ENCODE peak calls at places on chromosomes 13 and 19, in nine cellular contexts. F is activated CD8-positive, alpha-beta memory T cell treated with anti-CD3 and anti-CD28 coated beads for 1 hour; N is stimulated activated CD4-positive, alpha-beta T cell treated with anti-CD3 and anti-CD28 coated beads, Interleukin-4, amount 100 ng/mL, for 1 hour; L is effector CD4-positive, alpha-beta T cell; P is EH; W is AG10803; Z is cardiac muscle cell; I is substantia nigra; B is thyroid gland. J is an unnamed sample.

GRCh38 chr19:45842198-45842597 is 20.7 kb downstream of the SYMPK start:
- DNase-seq in P (no peak), B (no peak), N (no peak), F (no peak), Z (no peak), L (no peak), W (no peak), I (no peak), J (no peak)

GRCh38 chr19:18500376-18500775 is 21.5 kb downstream of the ELL start:
- DNase-seq in I (no peak), W (no peak), Z (no peak), L (no peak), B (peak), F (no peak), P (no peak), N (no peak), J (no peak)

GRCh38 chr13:29140277-29140676 is 320.1 kb downstream of the MTUS2 start:
- DNase-seq in Z (peak), F (no peak), I (no peak), B (peak), N (no peak), P (peak), L (no peak), W (peak), J (no peak)

GRCh38 chr19:34253711-34254551 is 423 bp upstream of the GARRE1 start:
- DNase-seq in W (peak), B (peak), N (no peak), I (peak), L (no peak), F (no peak), Z (no peak), P (no peak), J (no peak)

GRCh38 chr13:105759467-105759866 is 776.0 kb downstream of the EFNB2 start:
- DNase-seq in B (no peak), W (no peak), N (no peak), P (no peak), F (no peak), L (no peak), I (no peak), Z (no peak), J (no peak)

GRCh38 chr13:64723735-64724134 is 2506.4 kb downstream of the PCDH9 start:
- DNase-seq in W (peak), P (peak), L (no peak), I (no peak), F (no peak), N (no peak), Z (peak), B (no peak), J (peak)

GRCh38 chr13:95644611-95645052 is at the start of gene DZIP1:
- DNase-seq in I (no peak), W (peak), P (peak), F (no peak), B (peak), Z (peak), L (no peak), N (no peak), J (peak)

GRCh38 chr13:44870456-44870929 is 118.8 kb downstream of the NUFIP1 start:
- DNase-seq in N (no peak), Z (no peak), W (no peak), P (no peak), B (peak), L (no peak), F (no peak), I (no peak), J (no peak)

GRCh38 chr13:94419304-94419943 is 60.1 kb downstream of the DCT start:
- DNase-seq in B (no peak), I (no peak), N (peak), P (peak), L (no peak), Z (peak), F (no peak), W (peak), J (no peak)

GRCh38 chr19:2764945-2765344 is 18.1 kb downstream of the SGTA start:
- DNase-seq in P (no peak), L (no peak), B (no peak), N (no peak), F (no peak), W (no peak), I (no peak), Z (no peak), J (no peak)

GRCh38 chr13:49308977-49309408 is 61.3 kb downstream of the CDADC1 start:
- DNase-seq in L (no peak), F (no peak), B (peak), W (no peak), P (no peak), Z (no peak), N (no peak), I (no peak), J (no peak)

GRCh38 chr13:26604784-26605183 is 47.3 kb downstream of the WASF3 start:
- DNase-seq in Z (peak), N (no peak), I (no peak), L (no peak), P (no peak), F (no peak), W (no peak), B (peak), J (no peak)

GRCh38 chr13:83214452-83214851 is 667.8 kb downstream of the SLITRK1 start:
- DNase-seq in W (no peak), P (peak), Z (no peak), N (no peak), I (no peak), B (no peak), F (no peak), L (no peak), J (no peak)

GRCh38 chr19:38617764-38618589 is at the start of gene MAP4K1:
- DNase-seq in L (peak), B (peak), P (no peak), I (no peak), F (no peak), Z (no peak), W (no peak), N (peak), J (no peak)

GRCh38 chr19:4379383-4380253 is 20.7 kb downstream of the SH3GL1 start:
- DNase-seq in W (peak), B (peak), Z (peak), F (no peak), P (peak), I (no peak), N (peak), L (no peak), J (no peak)